ENCODE peak calls at places on chromosomes 4 and X, in five cellular contexts. H is heart right ventricle, G is cardiac muscle cell, W is right lobe of liver, O is tibial nerve. R is an unnamed sample.

GRCh38 chr4:48033825-48034413 is 17.3 kb downstream of the NIPAL1 start:
- DNase-seq in O (peak; percentile 27), H (no peak), W (no peak), G (peak; percentile 25), R (peak; percentile 53)

GRCh38 chrX:100745806-100746537 is 14.1 kb upstream of the SYTL4 start:
- DNase-seq in H (no peak), W (no peak), O (peak; percentile 10), G (peak; percentile 30), R (no peak)

GRCh38 chrX:45329217-45329616 is 128.5 kb upstream of the DIPK2B start:
- DNase-seq in H (no peak), W (no peak), O (no peak), G (no peak), R (no peak)

GRCh38 chrX:148804579-148804978 is 304.2 kb downstream of the AFF2 start:
- DNase-seq in G (no peak), O (no peak), W (no peak), H (no peak), R (no peak)

GRCh38 chrX:118167361-118167760 is 50.8 kb upstream of the KLHL13 start:
- DNase-seq in G (no peak), O (no peak), H (no peak), W (no peak), R (no peak)

GRCh38 chr4:6885953-6886557 is 23.6 kb upstream of the TBC1D14 start:
- DNase-seq in G (peak; percentile 66), W (peak; percentile 79), O (peak; percentile 45), H (peak; percentile 58), R (peak; percentile 68)

GRCh38 chrX:153948002-153948466 is 3.6 kb upstream of the RENBP start:
- DNase-seq in H (peak; percentile 35), G (no peak), W (peak; percentile 23), O (no peak), R (no peak)

GRCh38 chr4:90159193-90159592 is 32.0 kb downstream of the CCSER1 start:
- DNase-seq in O (no peak), H (no peak), W (no peak), G (no peak), R (no peak)

GRCh38 chr4:66294626-66295025 is 624.3 kb upstream of the EPHA5 start:
- DNase-seq in W (no peak), G (no peak), O (no peak), H (no peak), R (no peak)

GRCh38 chrX:109632906-109633504 is 8.0 kb upstream of the KCNE5 start:
- DNase-seq in W (no peak), G (peak; percentile 51), H (no peak), O (no peak), R (peak; percentile 16)

GRCh38 chrX:111244238-111244750 is 26.0 kb downstream of the CAPN6 start:
- DNase-seq in G (peak; percentile 6), W (no peak), O (no peak), H (no peak), R (no peak)

GRCh38 chr4:54961357-54961975 is 163.9 kb downstream of the KDR start:
- DNase-seq in G (peak; percentile 57), H (no peak), W (no peak), O (no peak), R (no peak)

GRCh38 chrX:40091691-40092421 is 5.9 kb downstream of the BCOR start:
- DNase-seq in W (peak; percentile 16), G (no peak), H (no peak), O (no peak), R (no peak)

GRCh38 chr4:25271866-25272265 is 38.0 kb downstream of the PI4K2B start:
- DNase-seq in O (no peak), H (no peak), W (no peak), G (peak; percentile 24), R (no peak)

GRCh38 chrX:71367396-71367795 is 1.2 kb downstream of the TAF1 start:
- DNase-seq in O (no peak), G (no peak), H (no peak), W (no peak), R (no peak)

GRCh38 chr4:133102612-133103409 is 46.3 kb upstream of the PCDH10 start:
- DNase-seq in H (no peak), W (no peak), G (peak; percentile 4), O (no peak), R (no peak)
- TF ChIP-seq CTCF in H (no peak), W (no peak), G (peak; percentile 7), O (no peak), R (no peak)

DNA sequence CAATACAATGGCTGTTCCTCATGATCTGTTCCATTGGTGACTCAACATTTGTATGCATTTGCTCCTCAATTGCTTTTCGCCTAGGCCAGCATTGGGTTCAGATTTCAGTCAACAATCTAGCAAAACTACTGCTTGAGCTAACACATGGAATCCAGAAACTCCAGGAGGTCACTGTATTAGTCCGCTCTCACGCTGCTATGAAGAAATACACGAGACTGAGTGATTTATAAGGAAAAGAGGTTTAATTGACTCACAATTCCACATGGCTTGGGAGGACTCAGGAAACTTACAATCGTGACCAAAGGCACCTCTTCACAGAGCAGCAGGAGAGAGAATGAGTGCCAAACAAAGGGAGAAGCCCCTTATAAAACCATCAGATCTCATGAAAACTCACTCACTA is 67.1 kb downstream of the RXFP1 start:
- DNase-seq in H (no peak), G (no peak), O (no peak), W (no peak), R (no peak)
- H3K36me3 ChIP-seq in H (no peaks in the 10 kb centered on the region), G (no peaks in the 10 kb centered on the region), O (no peaks in the 10 kb centered on the region), W (no peaks in the 10 kb centered on the region), R (no peaks in the 10 kb centered on the region)

GRCh38 chr4:161647757-161648156 is 516.0 kb downstream of the FSTL5 start:
- DNase-seq in H (no peak), G (no peak), O (no peak), W (no peak), R (no peak)

GRCh38 chr4:161642708-161643107 is 521.1 kb downstream of the FSTL5 start:
- DNase-seq in W (no peak), H (no peak), G (peak; percentile 7), O (no peak), R (no peak)
- TF ChIP-seq CTCF in W (no peak), H (peak; percentile 24), G (no peak), O (no peak), R (no peak)

DNA sequence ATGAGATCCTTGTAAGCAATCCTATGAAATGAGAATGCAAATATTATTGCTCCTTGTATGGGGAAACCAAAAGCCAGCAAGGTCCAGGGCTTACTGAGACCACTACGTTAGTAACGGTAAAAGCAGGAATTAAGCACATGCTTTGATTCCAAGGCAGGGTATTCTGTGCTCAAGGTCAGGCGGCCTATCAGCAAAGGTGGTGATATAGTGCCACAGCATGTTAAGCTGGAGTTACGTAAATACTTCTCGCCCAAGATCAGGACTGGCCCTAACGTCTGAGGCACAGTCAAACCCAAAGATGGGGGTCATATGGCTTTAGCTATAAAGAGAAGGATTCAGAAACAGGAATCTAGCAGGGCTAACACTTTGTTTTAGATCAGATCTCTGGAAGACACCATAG is 27.6 kb downstream of the SLC10A7 start:
- DNase-seq in G (no peak), H (no peak), O (no peak), W (no peak), R (no peak)
- H3K36me3 ChIP-seq in G (no peaks in the 10 kb centered on the region), H (peaks cover 5% of the 10 kb centered on the region), O (no peaks in the 10 kb centered on the region), W (no peaks in the 10 kb centered on the region), R (no peaks in the 10 kb centered on the region)

GRCh38 chr4:12041828-12042227 is 613.1 kb upstream of the HS3ST1 start:
- DNase-seq in W (no peak), H (no peak), G (peak; percentile 52), O (no peak), R (peak; percentile 42)
- TF ChIP-seq CTCF in W (no peak), H (peak; percentile 58), G (peak; percentile 42), O (no peak), R (peak; percentile 62)

GRCh38 chrX:38571058-38571457 is 9.7 kb downstream of the TSPAN7 start:
- DNase-seq in O (no peak), G (no peak), W (no peak), H (no peak), R (no peak)
- H3K36me3 ChIP-seq in O (no peaks in the 10 kb centered on the region), G (no peaks in the 10 kb centered on the region), W (no peaks in the 10 kb centered on the region), H (no peaks in the 10 kb centered on the region), R (no peaks in the 10 kb centered on the region)